ENCODE peak calls at places on chromosomes 13 and 19, in six cellular contexts. C is prostate gland, M is stomach, U is right lobe of liver, X is uterus, Y is K562. H is an unnamed sample. For H3K4me1, the result is how much of the 10 kb centered on the place peaks cover.

GRCh38 chr13:73288596-73288995 is 229.8 kb downstream of the KLF5 start:
- DNase-seq in C (no peak), M (no peak), U (no peak), X (no peak), Y (no peak), H (no peak)

GRCh38 chr13:51643882-51644281 is 59.6 kb downstream of the WDFY2 start:
- DNase-seq in C (no peak), M (no peak), U (no peak), X (no peak), Y (no peak), H (no peak)

GRCh38 chr13:97849305-97849704 is 104.2 kb upstream of the IPO5 start:
- DNase-seq in C (no peak), M (no peak), U (no peak), X (no peak), Y (no peak), H (no peak)

GRCh38 chr13:106986687-106987434 is 418.9 kb upstream of the ARGLU1 start:
- DNase-seq in C (no peak), M (no peak), U (no peak), X (no peak), Y (no peak), H (no peak)

GRCh38 chr13:33519561-33520479 is 234.3 kb upstream of the STARD13 start:
- DNase-seq in C (no peak), M (no peak), U (no peak), X (no peak), Y (no peak), H (no peak)

GRCh38 chr13:91381371-91381770 is 17.1 kb upstream of the GPC5 start:
- DNase-seq in C (no peak), M (no peak), U (no peak), X (no peak), Y (no peak), H (no peak)

GRCh38 chr19:29878973-29879654 is 62.9 kb upstream of the URI1 start:
- DNase-seq in C (no peak), M (no peak), U (no peak), X (no peak), Y (peak), H (peak)

GRCh38 chr19:12788025-12788681 is 3.1 kb upstream of the JUNB start:
- DNase-seq in C (no peak), M (no peak), U (no peak), X (no peak), Y (no peak), H (no peak)

GRCh38 chr19:11538232-11539036 is at the start of gene CNN1:
- DNase-seq in C (no peak), M (peak), U (no peak), X (peak), Y (peak), H (no peak)

GRCh38 chr13:61768175-61768574 is 352.5 kb upstream of the PCDH20 start:
- DNase-seq in C (no peak), M (no peak), U (no peak), X (no peak), Y (no peak), H (no peak)

DNA sequence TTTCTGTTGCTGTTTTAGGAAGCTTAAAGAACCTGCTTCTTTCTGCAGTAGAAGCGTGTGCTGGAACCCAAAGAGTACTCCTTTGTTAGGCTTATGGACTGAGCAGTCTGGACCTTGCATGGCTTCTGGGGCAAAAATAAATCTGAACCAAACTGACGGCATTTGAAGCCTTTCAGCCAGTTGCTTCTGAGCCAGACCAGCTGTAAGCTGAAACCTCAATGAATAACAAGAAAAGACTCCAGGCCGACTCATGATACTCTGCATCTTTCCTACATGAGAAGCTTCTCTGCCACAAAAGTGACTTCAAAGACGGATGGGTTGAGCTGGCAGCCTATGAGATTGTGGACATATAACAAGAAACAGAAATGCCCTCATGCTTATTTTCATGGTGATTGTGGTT is 103.1 kb downstream of the TNFRSF19 start:
- DNase-seq in C (no peak), M (no peak), U (no peak), X (peak), Y (no peak), H (no peak)
- H3K4me1 ChIP-seq in C (under half), M (under half), U (under half), X (under half), Y (under half), H (under half)

GRCh38 chr19:49871349-49871985 is 4.1 kb upstream of the PNKP start:
- DNase-seq in C (no peak), M (no peak), U (peak), X (no peak), Y (no peak), H (no peak)

GRCh38 chr19:49869009-49869483 is 1.7 kb upstream of the PNKP start:
- DNase-seq in C (no peak), M (no peak), U (no peak), X (no peak), Y (peak), H (no peak)

GRCh38 chr19:49870309-49870901 is 3.0 kb upstream of the PNKP start:
- DNase-seq in C (no peak), M (no peak), U (peak), X (no peak), Y (peak), H (no peak)

GRCh38 chr19:49866933-49867782 is at the start of gene PNKP:
- DNase-seq in C (peak), M (peak), U (peak), X (peak), Y (peak), H (peak)

DNA sequence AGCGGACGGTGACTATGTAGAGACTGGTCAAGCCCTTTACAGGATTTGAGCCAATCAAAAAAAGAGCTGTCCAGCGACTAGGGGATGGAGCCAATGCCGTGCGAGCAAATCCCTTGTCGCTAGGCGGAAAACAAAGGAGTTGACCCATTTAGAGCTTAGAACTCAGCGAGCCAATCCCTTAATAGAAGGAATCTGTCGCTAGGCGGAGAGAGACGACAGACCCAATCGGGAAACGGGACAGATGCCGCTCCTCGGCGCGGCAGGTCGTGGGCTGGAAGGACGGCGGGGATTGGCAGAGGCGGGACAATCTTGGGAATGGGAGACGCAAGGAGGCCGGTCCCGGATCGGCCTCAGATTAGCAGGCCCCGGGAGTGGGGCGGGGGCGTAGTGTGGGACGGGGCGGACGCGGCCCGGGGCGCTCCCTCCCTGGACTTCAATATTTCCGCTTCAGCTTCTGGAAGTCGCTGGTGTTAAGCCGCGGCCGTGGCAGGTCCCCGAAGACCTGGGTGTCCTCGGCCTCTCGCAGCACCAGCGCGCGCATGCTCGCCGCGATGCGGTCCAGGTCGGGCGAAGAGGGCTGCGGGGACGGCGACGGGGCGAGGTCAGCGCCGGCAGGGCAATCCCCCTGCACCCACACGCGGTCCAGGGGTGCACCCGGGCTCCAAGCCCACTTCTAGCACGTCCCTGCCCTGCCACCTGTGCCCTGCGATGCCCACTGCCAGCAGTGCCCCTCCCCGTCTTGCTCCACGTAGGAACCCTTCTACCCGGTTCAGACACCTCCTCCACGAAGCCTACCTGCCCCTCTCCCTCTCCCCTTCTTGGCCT is 2.3 kb upstream of the PNKP start:
- DNase-seq in C (peak), M (peak), U (peak), X (peak), Y (peak), H (peak)
- TF ChIP-seq POLR2A in C (peak), M (peak), U (peak), X (peak), Y (peak), H (no peak)

GRCh38 chr13:30872685-30873443 is 33.2 kb upstream of the MEDAG start:
- DNase-seq in C (no peak), M (no peak), U (no peak), X (peak), Y (no peak), H (peak)

GRCh38 chr13:30870916-30871712 is 35.0 kb upstream of the MEDAG start:
- DNase-seq in C (no peak), M (no peak), U (no peak), X (no peak), Y (no peak), H (no peak)

GRCh38 chr13:30873519-30873918 is 32.6 kb upstream of the MEDAG start:
- DNase-seq in C (no peak), M (no peak), U (no peak), X (no peak), Y (no peak), H (no peak)

GRCh38 chr13:30871713-30872029 is 34.4 kb upstream of the MEDAG start:
- DNase-seq in C (no peak), M (no peak), U (no peak), X (no peak), Y (no peak), H (no peak)

GRCh38 chr13:30872195-30872594 is 33.9 kb upstream of the MEDAG start:
- DNase-seq in C (no peak), M (no peak), U (no peak), X (no peak), Y (no peak), H (no peak)
- H3K4me3 ChIP-seq in C (no peak), M (no peak), U (no peak), X (no peak), Y (no peak), H (no peak)

GRCh38 chr19:1851581-1852293 is 3.5 kb upstream of the REXO1 start:
- DNase-seq in C (no peak), M (no peak), U (peak), X (no peak), Y (no peak), H (no peak)
- H3K4me1 ChIP-seq in C (under half), M (half or more), U (under half), X (under half), Y (under half), H (under half)

GRCh38 chr19:53553865-53554791 is 16.2 kb downstream of the ZNF331 start:
- DNase-seq in C (peak), M (peak), U (peak), X (peak), Y (no peak), H (peak)
- TF ChIP-seq POLR2A in C (peak), M (no peak), U (peak), X (peak), Y (no peak), H (peak)

GRCh38 chr19:33039108-33039599 is 25.5 kb downstream of the RHPN2 start:
- DNase-seq in C (no peak), M (no peak), U (peak), X (no peak), Y (no peak), H (no peak)

GRCh38 chr19:33035461-33035860 is 29.2 kb downstream of the RHPN2 start:
- DNase-seq in C (no peak), M (no peak), U (no peak), X (no peak), Y (no peak), H (no peak)

GRCh38 chr19:33039815-33040214 is 24.9 kb downstream of the RHPN2 start:
- DNase-seq in C (no peak), M (no peak), U (no peak), X (no peak), Y (no peak), H (no peak)

DNA sequence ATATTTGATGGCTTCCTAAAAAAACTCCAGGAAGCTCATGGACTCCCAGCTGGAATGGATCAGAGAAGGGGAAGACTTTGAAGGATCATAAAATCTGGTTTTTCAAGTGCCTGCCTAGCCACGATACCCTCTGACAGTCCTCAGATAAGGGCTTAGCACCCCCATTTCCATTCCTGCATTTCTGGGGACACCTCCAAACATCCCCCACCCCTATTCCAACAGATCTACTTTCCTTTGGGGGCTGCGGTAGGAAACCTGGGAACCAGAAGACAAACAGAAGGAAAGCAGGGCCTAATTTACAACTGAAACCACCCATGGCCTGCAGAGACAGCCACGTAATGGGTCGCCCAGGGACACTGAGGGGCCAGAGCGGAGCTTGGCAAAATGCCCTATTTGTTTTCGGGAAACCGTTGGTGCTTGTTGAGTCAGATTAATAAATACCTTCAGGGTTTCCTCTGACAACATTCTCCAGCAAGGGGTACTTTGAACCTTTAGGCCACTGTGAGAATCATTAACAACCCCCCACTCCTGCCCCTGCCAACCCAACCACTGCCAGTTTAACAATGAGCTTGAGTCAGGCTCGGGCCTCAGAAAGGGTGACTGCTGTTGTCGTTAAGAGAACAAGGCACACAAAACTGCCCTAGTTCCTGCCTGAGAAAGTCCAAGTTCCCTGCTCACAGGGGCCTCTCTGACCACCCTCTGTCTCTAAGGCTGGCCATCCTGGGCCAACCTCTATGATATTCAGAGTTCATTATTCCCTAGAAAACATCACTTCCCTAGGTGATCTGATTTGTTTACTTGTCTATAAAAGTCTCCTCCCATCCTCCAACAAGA is 23.5 kb downstream of the RHPN2 start:
- DNase-seq in C (no peak), M (peak), U (peak), X (no peak), Y (no peak), H (no peak)
- H3K4me3 ChIP-seq in C (no peak), M (no peak), U (no peak), X (no peak), Y (no peak), H (no peak)

GRCh38 chr13:46624353-46624752 is 71.4 kb downstream of the LRCH1 start:
- DNase-seq in C (no peak), M (no peak), U (no peak), X (no peak), Y (no peak), H (no peak)
- H3K4me1 ChIP-seq in C (under half), M (half or more), U (under half), X (under half), Y (under half), H (under half)

DNA sequence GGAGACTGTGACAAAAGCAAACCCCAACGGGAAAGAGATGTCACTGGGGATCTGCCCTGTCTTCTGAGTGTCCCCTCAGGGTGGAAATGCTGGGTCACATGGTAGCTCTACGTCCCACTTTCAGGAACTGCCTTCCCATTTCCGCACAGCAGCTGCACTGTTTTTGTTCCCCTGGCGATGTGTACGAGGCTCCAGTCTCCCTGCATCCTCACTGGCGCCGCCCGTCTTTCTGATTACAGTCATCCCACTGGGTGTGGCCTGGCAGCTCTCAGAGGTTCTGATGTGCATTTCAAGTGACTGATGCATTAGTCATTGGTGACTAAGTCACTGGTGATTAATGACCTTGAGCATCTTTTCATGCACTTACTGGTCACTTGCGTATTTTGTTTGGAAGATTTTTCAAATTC is 21.2 kb downstream of the PCID2 start:
- DNase-seq in C (no peak), M (peak), U (peak), X (peak), Y (peak), H (peak)
- TF ChIP-seq POLR2A in C (no peak), M (no peak), U (no peak), X (no peak), Y (peak), H (no peak)

DNA sequence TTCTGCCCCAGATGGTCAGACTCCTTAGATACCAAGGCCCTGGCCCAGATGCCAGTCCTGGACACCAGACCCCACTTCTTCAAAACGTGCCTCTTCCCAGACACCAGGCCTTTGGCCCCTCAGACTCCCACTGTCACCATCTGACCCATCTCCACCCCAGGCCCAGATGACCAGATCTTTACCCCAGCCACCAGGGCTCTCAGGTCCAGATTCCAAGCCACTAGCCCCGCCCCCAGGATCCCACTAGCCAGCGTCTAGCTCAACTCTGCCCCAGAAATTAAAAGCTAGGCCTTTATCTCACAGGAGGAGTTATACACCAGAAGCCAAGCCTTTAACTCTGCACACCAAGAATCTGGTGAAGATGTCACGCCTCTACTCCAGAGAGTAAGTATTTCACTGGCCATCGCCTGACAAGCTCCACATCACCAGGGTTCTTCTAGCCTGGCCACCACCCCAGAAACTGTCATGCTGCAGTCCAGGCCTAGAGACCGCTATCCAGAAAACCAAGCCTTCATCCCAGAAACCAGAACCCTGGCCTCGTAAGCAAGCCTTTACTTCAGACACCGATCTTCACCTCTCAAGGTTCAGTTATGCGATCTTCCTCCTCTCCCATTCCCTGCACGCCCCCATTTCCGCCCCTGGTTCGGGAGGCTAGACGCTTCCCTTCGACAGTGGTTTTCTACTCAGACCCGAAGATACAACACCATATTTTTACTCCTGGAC is 595 bp downstream of the XAB2 start:
- DNase-seq in C (no peak), M (no peak), U (no peak), X (no peak), Y (no peak), H (no peak)
- H3K4me3 ChIP-seq in C (peak), M (peak), U (peak), X (peak), Y (peak), H (peak)

GRCh38 chr13:66994097-66994496 is 236.0 kb downstream of the PCDH9 start:
- DNase-seq in C (no peak), M (peak), U (peak), X (no peak), Y (peak), H (peak)

GRCh38 chr13:66994498-66995365 is 235.4 kb downstream of the PCDH9 start:
- DNase-seq in C (no peak), M (no peak), U (no peak), X (no peak), Y (no peak), H (no peak)

GRCh38 chr13:66996503-66996902 is 233.6 kb downstream of the PCDH9 start:
- DNase-seq in C (no peak), M (no peak), U (no peak), X (no peak), Y (no peak), H (no peak)

GRCh38 chr13:66992683-66993082 is 237.5 kb downstream of the PCDH9 start:
- DNase-seq in C (no peak), M (no peak), U (no peak), X (no peak), Y (no peak), H (no peak)

DNA sequence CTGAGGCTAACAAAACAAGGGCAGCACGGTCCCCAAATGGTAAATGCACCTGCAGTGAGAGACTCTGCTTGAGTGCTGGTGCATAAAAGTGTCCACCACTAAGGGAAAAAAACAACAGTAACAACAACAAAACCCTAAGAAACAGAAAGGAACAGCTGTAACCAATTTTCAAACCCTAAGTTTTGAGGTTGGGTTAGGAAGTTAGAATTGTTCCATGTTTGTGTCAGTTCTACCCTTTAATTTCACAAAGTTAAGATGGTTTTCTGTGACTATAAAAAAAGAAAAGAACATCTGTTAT is 234.8 kb downstream of the PCDH9 start:
- DNase-seq in C (no peak), M (no peak), U (no peak), X (no peak), Y (no peak), H (no peak)
- H3K4me1 ChIP-seq in C (under half), M (under half), U (under half), X (under half), Y (under half), H (under half)

H was measured in thyroid gland.